ENCODE peak calls at places on chromosomes 11 and 22, in five cellular contexts. One of them, this sample, is unnamed.

GRCh38 chr11:82080160-82080559 is 653.5 kb downstream of the FAM181B start:
- DNase-seq in stimulated activated CD4-positive, alpha-beta T cell treated with anti-CD3 and anti-CD28 coated beads, Interleukin-4, amount 100 ng/mL, for 48 hours: no peak
- DNase-seq in frontal cortex: no peak
- DNase-seq in activated CD4-positive, alpha-beta T cell treated with anti-CD3 and anti-CD28 coated beads, Interleukin-2, amount 50 U/mL, for 48 hours: no peak
- DNase-seq in transverse colon: no peak
- DNase-seq in this sample: no peak

GRCh38 chr22:39434243-39434653 is 22.6 kb upstream of the MGAT3 start:
- DNase-seq in stimulated activated CD4-positive, alpha-beta T cell treated with anti-CD3 and anti-CD28 coated beads, Interleukin-4, amount 100 ng/mL, for 48 hours: no peak
- DNase-seq in frontal cortex: peak
- DNase-seq in activated CD4-positive, alpha-beta T cell treated with anti-CD3 and anti-CD28 coated beads, Interleukin-2, amount 50 U/mL, for 48 hours: no peak
- DNase-seq in transverse colon: no peak
- DNase-seq in this sample: no peak

GRCh38 chr11:103338621-103339484 is 229.6 kb downstream of the DYNC2H1 start:
- DNase-seq in stimulated activated CD4-positive, alpha-beta T cell treated with anti-CD3 and anti-CD28 coated beads, Interleukin-4, amount 100 ng/mL, for 48 hours: no peak
- DNase-seq in frontal cortex: no peak
- DNase-seq in activated CD4-positive, alpha-beta T cell treated with anti-CD3 and anti-CD28 coated beads, Interleukin-2, amount 50 U/mL, for 48 hours: no peak
- DNase-seq in transverse colon: no peak
- DNase-seq in this sample: no peak

GRCh38 chr22:38829485-38829884 is 14.3 kb downstream of the NPTXR start:
- DNase-seq in stimulated activated CD4-positive, alpha-beta T cell treated with anti-CD3 and anti-CD28 coated beads, Interleukin-4, amount 100 ng/mL, for 48 hours: no peak
- DNase-seq in frontal cortex: no peak
- DNase-seq in activated CD4-positive, alpha-beta T cell treated with anti-CD3 and anti-CD28 coated beads, Interleukin-2, amount 50 U/mL, for 48 hours: no peak
- DNase-seq in transverse colon: no peak
- DNase-seq in this sample: no peak

GRCh38 chr11:85822814-85823213 is 11.9 kb upstream of the SYTL2 start:
- DNase-seq in stimulated activated CD4-positive, alpha-beta T cell treated with anti-CD3 and anti-CD28 coated beads, Interleukin-4, amount 100 ng/mL, for 48 hours: no peak
- DNase-seq in frontal cortex: no peak
- DNase-seq in activated CD4-positive, alpha-beta T cell treated with anti-CD3 and anti-CD28 coated beads, Interleukin-2, amount 50 U/mL, for 48 hours: no peak
- DNase-seq in transverse colon: no peak
- DNase-seq in this sample: no peak

GRCh38 chr11:120332822-120333716 is 3.1 kb upstream of the ARHGEF12 start:
- DNase-seq in stimulated activated CD4-positive, alpha-beta T cell treated with anti-CD3 and anti-CD28 coated beads, Interleukin-4, amount 100 ng/mL, for 48 hours: no peak
- DNase-seq in frontal cortex: no peak
- DNase-seq in activated CD4-positive, alpha-beta T cell treated with anti-CD3 and anti-CD28 coated beads, Interleukin-2, amount 50 U/mL, for 48 hours: no peak
- DNase-seq in transverse colon: no peak
- DNase-seq in this sample: peak

GRCh38 chr22:22464541-22465054 is 43.9 kb downstream of the ZNF280B start:
- DNase-seq in stimulated activated CD4-positive, alpha-beta T cell treated with anti-CD3 and anti-CD28 coated beads, Interleukin-4, amount 100 ng/mL, for 48 hours: no peak
- DNase-seq in frontal cortex: no peak
- DNase-seq in activated CD4-positive, alpha-beta T cell treated with anti-CD3 and anti-CD28 coated beads, Interleukin-2, amount 50 U/mL, for 48 hours: no peak
- DNase-seq in transverse colon: no peak
- DNase-seq in this sample: no peak

GRCh38 chr11:33257160-33257896 is at the start of gene HIPK3:
- DNase-seq in stimulated activated CD4-positive, alpha-beta T cell treated with anti-CD3 and anti-CD28 coated beads, Interleukin-4, amount 100 ng/mL, for 48 hours: peak
- DNase-seq in frontal cortex: peak
- DNase-seq in activated CD4-positive, alpha-beta T cell treated with anti-CD3 and anti-CD28 coated beads, Interleukin-2, amount 50 U/mL, for 48 hours: peak
- DNase-seq in transverse colon: peak
- DNase-seq in this sample: peak

GRCh38 chr11:83836883-83837654 is 550.9 kb upstream of the CCDC90B start:
- DNase-seq in stimulated activated CD4-positive, alpha-beta T cell treated with anti-CD3 and anti-CD28 coated beads, Interleukin-4, amount 100 ng/mL, for 48 hours: no peak
- DNase-seq in frontal cortex: peak
- DNase-seq in activated CD4-positive, alpha-beta T cell treated with anti-CD3 and anti-CD28 coated beads, Interleukin-2, amount 50 U/mL, for 48 hours: peak
- DNase-seq in transverse colon: peak
- DNase-seq in this sample: peak

GRCh38 chr11:16985297-16985696 is 28.9 kb downstream of the PLEKHA7 start:
- DNase-seq in stimulated activated CD4-positive, alpha-beta T cell treated with anti-CD3 and anti-CD28 coated beads, Interleukin-4, amount 100 ng/mL, for 48 hours: no peak
- DNase-seq in frontal cortex: no peak
- DNase-seq in activated CD4-positive, alpha-beta T cell treated with anti-CD3 and anti-CD28 coated beads, Interleukin-2, amount 50 U/mL, for 48 hours: no peak
- DNase-seq in transverse colon: no peak
- DNase-seq in this sample: no peak

GRCh38 chr11:35485656-35486318 is 39.6 kb downstream of the PAMR1 start:
- DNase-seq in stimulated activated CD4-positive, alpha-beta T cell treated with anti-CD3 and anti-CD28 coated beads, Interleukin-4, amount 100 ng/mL, for 48 hours: peak
- DNase-seq in frontal cortex: peak
- DNase-seq in activated CD4-positive, alpha-beta T cell treated with anti-CD3 and anti-CD28 coated beads, Interleukin-2, amount 50 U/mL, for 48 hours: peak
- DNase-seq in transverse colon: peak
- DNase-seq in this sample: peak

GRCh38 chr11:75380716-75381420 is 18.4 kb upstream of the RPS3 start:
- DNase-seq in stimulated activated CD4-positive, alpha-beta T cell treated with anti-CD3 and anti-CD28 coated beads, Interleukin-4, amount 100 ng/mL, for 48 hours: no peak
- DNase-seq in frontal cortex: no peak
- DNase-seq in activated CD4-positive, alpha-beta T cell treated with anti-CD3 and anti-CD28 coated beads, Interleukin-2, amount 50 U/mL, for 48 hours: no peak
- DNase-seq in transverse colon: peak
- DNase-seq in this sample: no peak

GRCh38 chr11:96506953-96507354 is 117.1 kb downstream of the JRKL start:
- DNase-seq in stimulated activated CD4-positive, alpha-beta T cell treated with anti-CD3 and anti-CD28 coated beads, Interleukin-4, amount 100 ng/mL, for 48 hours: no peak
- DNase-seq in frontal cortex: no peak
- DNase-seq in activated CD4-positive, alpha-beta T cell treated with anti-CD3 and anti-CD28 coated beads, Interleukin-2, amount 50 U/mL, for 48 hours: no peak
- DNase-seq in transverse colon: no peak
- DNase-seq in this sample: no peak

GRCh38 chr11:10550503-10550902 is 9.5 kb upstream of the RNF141 start:
- DNase-seq in stimulated activated CD4-positive, alpha-beta T cell treated with anti-CD3 and anti-CD28 coated beads, Interleukin-4, amount 100 ng/mL, for 48 hours: no peak
- DNase-seq in frontal cortex: no peak
- DNase-seq in activated CD4-positive, alpha-beta T cell treated with anti-CD3 and anti-CD28 coated beads, Interleukin-2, amount 50 U/mL, for 48 hours: no peak
- DNase-seq in transverse colon: no peak
- DNase-seq in this sample: no peak

GRCh38 chr11:117319214-117319840 is 3.3 kb upstream of the BACE1 start:
- DNase-seq in stimulated activated CD4-positive, alpha-beta T cell treated with anti-CD3 and anti-CD28 coated beads, Interleukin-4, amount 100 ng/mL, for 48 hours: no peak
- DNase-seq in frontal cortex: no peak
- DNase-seq in activated CD4-positive, alpha-beta T cell treated with anti-CD3 and anti-CD28 coated beads, Interleukin-2, amount 50 U/mL, for 48 hours: no peak
- DNase-seq in transverse colon: no peak
- DNase-seq in this sample: no peak

GRCh38 chr11:121119444-121119843 is 18.4 kb downstream of the TECTA start:
- DNase-seq in stimulated activated CD4-positive, alpha-beta T cell treated with anti-CD3 and anti-CD28 coated beads, Interleukin-4, amount 100 ng/mL, for 48 hours: no peak
- DNase-seq in frontal cortex: no peak
- DNase-seq in activated CD4-positive, alpha-beta T cell treated with anti-CD3 and anti-CD28 coated beads, Interleukin-2, amount 50 U/mL, for 48 hours: no peak
- DNase-seq in transverse colon: no peak
- DNase-seq in this sample: no peak

GRCh38 chr22:35449829-35450689 is 50.1 kb downstream of the MCM5 start:
- DNase-seq in stimulated activated CD4-positive, alpha-beta T cell treated with anti-CD3 and anti-CD28 coated beads, Interleukin-4, amount 100 ng/mL, for 48 hours: no peak
- DNase-seq in frontal cortex: no peak
- DNase-seq in activated CD4-positive, alpha-beta T cell treated with anti-CD3 and anti-CD28 coated beads, Interleukin-2, amount 50 U/mL, for 48 hours: no peak
- DNase-seq in transverse colon: peak
- DNase-seq in this sample: no peak

GRCh38 chr22:17980638-17981051 is 43.7 kb downstream of the MICAL3 start:
- DNase-seq in stimulated activated CD4-positive, alpha-beta T cell treated with anti-CD3 and anti-CD28 coated beads, Interleukin-4, amount 100 ng/mL, for 48 hours: no peak
- DNase-seq in frontal cortex: no peak
- DNase-seq in activated CD4-positive, alpha-beta T cell treated with anti-CD3 and anti-CD28 coated beads, Interleukin-2, amount 50 U/mL, for 48 hours: peak
- DNase-seq in transverse colon: peak
- DNase-seq in this sample: peak

GRCh38 chr11:74773481-74773880 is 24.8 kb downstream of the RNF169 start:
- DNase-seq in stimulated activated CD4-positive, alpha-beta T cell treated with anti-CD3 and anti-CD28 coated beads, Interleukin-4, amount 100 ng/mL, for 48 hours: no peak
- DNase-seq in frontal cortex: no peak
- DNase-seq in activated CD4-positive, alpha-beta T cell treated with anti-CD3 and anti-CD28 coated beads, Interleukin-2, amount 50 U/mL, for 48 hours: no peak
- DNase-seq in transverse colon: no peak
- DNase-seq in this sample: no peak

GRCh38 chr11:78645226-78646202 is 70.8 kb upstream of the NARS2 start:
- DNase-seq in stimulated activated CD4-positive, alpha-beta T cell treated with anti-CD3 and anti-CD28 coated beads, Interleukin-4, amount 100 ng/mL, for 48 hours: peak
- DNase-seq in frontal cortex: peak
- DNase-seq in activated CD4-positive, alpha-beta T cell treated with anti-CD3 and anti-CD28 coated beads, Interleukin-2, amount 50 U/mL, for 48 hours: peak
- DNase-seq in transverse colon: peak
- DNase-seq in this sample: peak

This sample was measured in RPMI8226.